ENCODE peak calls at places on chromosomes 13 and 19, in four cellular contexts. G is astrocyte of the spinal cord; J is naive thymus-derived CD8-positive, alpha-beta T cell; U is aorta. M is an unnamed sample.

GRCh38 chr13:30107536-30108136 is 199.7 kb downstream of the KATNAL1 start:
- DNase-seq in U (no peak), J (no peak), G (no peak), M (no peak)

GRCh38 chr19:31262673-31263308 is 86.4 kb downstream of the TSHZ3 start:
- DNase-seq in G (no peak), U (no peak), J (no peak), M (peak; percentile 55)

GRCh38 chr13:51370116-51370515 is 30.6 kb downstream of the SERPINE3 start:
- DNase-seq in J (no peak), U (no peak), G (no peak), M (peak; percentile 77)

GRCh38 chr13:93368705-93369104 is 142.1 kb downstream of the GPC6 start:
- DNase-seq in J (no peak), U (no peak), G (no peak), M (no peak)

GRCh38 chr13:35830850-35831450 is 300.2 kb downstream of the DCLK1 start:
- DNase-seq in J (no peak), U (no peak), G (no peak), M (no peak)

GRCh38 chr13:41547253-41548000 is 90.1 kb downstream of the RGCC start:
- DNase-seq in G (peak; percentile 37), U (no peak), J (no peak), M (peak; percentile 37)

GRCh38 chr13:86591862-86592261 is 792.6 kb upstream of the SLITRK6 start:
- DNase-seq in J (no peak), U (no peak), G (no peak), M (peak; percentile 71)

GRCh38 chr19:18729933-18730530 is 46.6 kb downstream of the CRTC1 start:
- DNase-seq in J (no peak), G (no peak), U (no peak), M (no peak)

GRCh38 chr19:2962018-2962670 is 15.2 kb upstream of the TLE6 start:
- DNase-seq in G (peak; percentile 89), J (peak; percentile 76), U (no peak), M (peak; percentile 92)

GRCh38 chr19:4583961-4584669 is 24.6 kb upstream of the SEMA6B start:
- DNase-seq in G (peak; percentile 32), J (peak; percentile 7), U (no peak), M (no peak)

GRCh38 chr19:47284324-47284899 is 9.7 kb downstream of the INAFM1 start:
- DNase-seq in J (peak; percentile 67), G (peak; percentile 58), U (no peak), M (peak; percentile 78)

GRCh38 chr19:38044267-38045111 is 137.5 kb downstream of the SIPA1L3 start:
- DNase-seq in G (peak; percentile 61), U (no peak), J (no peak), M (peak; percentile 57)

GRCh38 chr13:111929036-111929616 is 137.8 kb upstream of the SOX1 start:
- DNase-seq in J (no peak), G (no peak), U (no peak), M (no peak)

GRCh38 chr19:48325265-48325910 is at the start of gene EMP3:
- DNase-seq in G (peak; percentile 94), J (peak; percentile 86), U (peak; percentile 94), M (peak; percentile 96)

GRCh38 chr19:35123573-35123972 is 8.0 kb downstream of the FXYD3 start:
- DNase-seq in U (peak; percentile 94), J (no peak), G (no peak), M (no peak)

GRCh38 chr13:48879854-48880253 is 95.9 kb upstream of the FNDC3A start:
- DNase-seq in J (no peak), G (no peak), U (no peak), M (no peak)

GRCh38 chr19:1830978-1831377 is 17.3 kb downstream of the REXO1 start:
- DNase-seq in U (no peak), J (no peak), G (no peak), M (no peak)

GRCh38 chr13:69641773-69642172 is 465.9 kb upstream of the ATXN8OS start:
- DNase-seq in U (no peak), G (no peak), J (no peak), M (no peak)

GRCh38 chr19:17183271-17183757 is 31.8 kb upstream of the USE1 start:
- DNase-seq in U (no peak), G (no peak), J (peak; percentile 36), M (no peak)

GRCh38 chr19:47778954-47779351 is 450 bp downstream of the SELENOW start:
- DNase-seq in U (peak; percentile 79), J (no peak), G (peak; percentile 14), M (peak; percentile 21)

GRCh38 chr19:44576843-44577565 is 36.4 kb upstream of the IGSF23 start:
- DNase-seq in G (peak; percentile 32), U (no peak), J (peak; percentile 27), M (peak; percentile 51)

GRCh38 chr19:7874080-7874856 is at the start of gene PRR36:
- DNase-seq in G (no peak), J (no peak), U (no peak), M (peak; percentile 29)

GRCh38 chr13:95245072-95245471 is 56.2 kb downstream of the ABCC4 start:
- DNase-seq in G (no peak), U (no peak), J (no peak), M (no peak)